ENCODE peak calls at places on chromosomes 5 and 9, in six cellular contexts. One of them, this sample, is unnamed.
A peak's percentile ranks its signal among the peaks of the same experiment; 100 is the strongest.

GRCh38 chr9:115192835-115193234 is 74.9 kb upstream of the TNC start:
- DNase-seq in left colon: no peak
- DNase-seq in ELR: no peak
- DNase-seq in dorsolateral prefrontal cortex: no peak
- DNase-seq in ELF-1: no peak
- DNase-seq in fibroblast of the aortic adventitia: no peak
- DNase-seq in this sample: no peak

GRCh38 chr9:128595471-128595870 is 43.1 kb downstream of the SPTAN1 start:
- DNase-seq in ELR: no peak
- DNase-seq in fibroblast of the aortic adventitia: no peak
- DNase-seq in dorsolateral prefrontal cortex: no peak
- DNase-seq in left colon: no peak
- DNase-seq in ELF-1: no peak
- DNase-seq in this sample: no peak

GRCh38 chr5:179186092-179186419 is 125.9 kb downstream of the ZNF354C start:
- DNase-seq in ELR: no peak
- DNase-seq in left colon: no peak
- DNase-seq in fibroblast of the aortic adventitia: no peak
- DNase-seq in dorsolateral prefrontal cortex: no peak
- DNase-seq in ELF-1: no peak
- DNase-seq in this sample: no peak

GRCh38 chr5:51651476-51651875 is 268.2 kb downstream of the ISL1 start:
- DNase-seq in fibroblast of the aortic adventitia: no peak
- DNase-seq in ELR: no peak
- DNase-seq in left colon: no peak
- DNase-seq in dorsolateral prefrontal cortex: no peak
- DNase-seq in ELF-1: no peak
- DNase-seq in this sample: no peak

GRCh38 chr5:175728885-175729828 is 71.3 kb downstream of the HRH2 start:
- DNase-seq in ELF-1: peak; percentile 78
- DNase-seq in fibroblast of the aortic adventitia: no peak
- DNase-seq in left colon: no peak
- DNase-seq in ELR: peak; percentile 24
- DNase-seq in dorsolateral prefrontal cortex: peak; percentile 61
- DNase-seq in this sample: peak; percentile 0

GRCh38 chr9:2192356-2192979 is 177.3 kb downstream of the SMARCA2 start:
- DNase-seq in dorsolateral prefrontal cortex: no peak
- DNase-seq in fibroblast of the aortic adventitia: no peak
- DNase-seq in ELF-1: no peak
- DNase-seq in ELR: peak; percentile 15
- DNase-seq in left colon: no peak
- DNase-seq in this sample: no peak

GRCh38 chr5:1325191-1325741 is 19.6 kb downstream of the CLPTM1L start:
- DNase-seq in left colon: peak; percentile 15
- DNase-seq in ELF-1: no peak
- DNase-seq in fibroblast of the aortic adventitia: no peak
- DNase-seq in ELR: no peak
- DNase-seq in dorsolateral prefrontal cortex: peak; percentile 33
- DNase-seq in this sample: no peak

GRCh38 chr5:26430323-26430722 is 608.1 kb downstream of the CDH9 start:
- DNase-seq in ELF-1: no peak
- DNase-seq in dorsolateral prefrontal cortex: no peak
- DNase-seq in left colon: no peak
- DNase-seq in ELR: no peak
- DNase-seq in fibroblast of the aortic adventitia: no peak
- DNase-seq in this sample: no peak

GRCh38 chr5:133323464-133323863 is 271.7 kb downstream of the HSPA4 start:
- DNase-seq in dorsolateral prefrontal cortex: no peak
- DNase-seq in ELF-1: no peak
- DNase-seq in ELR: no peak
- DNase-seq in left colon: no peak
- DNase-seq in fibroblast of the aortic adventitia: no peak
- DNase-seq in this sample: no peak

GRCh38 chr5:159094745-159095144 is 5.0 kb downstream of the EBF1 start:
- DNase-seq in left colon: no peak
- DNase-seq in fibroblast of the aortic adventitia: peak; percentile 97
- DNase-seq in dorsolateral prefrontal cortex: no peak
- DNase-seq in ELF-1: peak; percentile 29
- DNase-seq in ELR: peak; percentile 66
- DNase-seq in this sample: peak; percentile 82

GRCh38 chr9:84136119-84136868 is 155.7 kb downstream of the RMI1 start:
- DNase-seq in ELF-1: no peak
- DNase-seq in left colon: peak; percentile 71
- DNase-seq in dorsolateral prefrontal cortex: no peak
- DNase-seq in fibroblast of the aortic adventitia: no peak
- DNase-seq in ELR: peak; percentile 79
- DNase-seq in this sample: peak; percentile 71

GRCh38 chr9:91994422-91994821 is 44.4 kb upstream of the ROR2 start:
- DNase-seq in ELR: no peak
- DNase-seq in ELF-1: no peak
- DNase-seq in dorsolateral prefrontal cortex: no peak
- DNase-seq in fibroblast of the aortic adventitia: no peak
- DNase-seq in left colon: no peak
- DNase-seq in this sample: no peak

GRCh38 chr5:54094706-54095105 is 215.7 kb downstream of the ARL15 start:
- DNase-seq in left colon: no peak
- DNase-seq in dorsolateral prefrontal cortex: no peak
- DNase-seq in ELF-1: no peak
- DNase-seq in ELR: no peak
- DNase-seq in fibroblast of the aortic adventitia: no peak
- DNase-seq in this sample: no peak

GRCh38 chr5:169099801-169100734 is 200.9 kb downstream of the SLIT3 start:
- DNase-seq in ELR: no peak
- DNase-seq in fibroblast of the aortic adventitia: peak; percentile 49
- DNase-seq in dorsolateral prefrontal cortex: no peak
- DNase-seq in left colon: no peak
- DNase-seq in ELF-1: peak; percentile 21
- DNase-seq in this sample: peak; percentile 34

GRCh38 chr9:110543631-110544051 is 35.9 kb downstream of the SVEP1 start:
- DNase-seq in ELR: no peak
- DNase-seq in fibroblast of the aortic adventitia: peak; percentile 48
- DNase-seq in left colon: no peak
- DNase-seq in ELF-1: no peak
- DNase-seq in dorsolateral prefrontal cortex: no peak
- DNase-seq in this sample: no peak

GRCh38 chr5:114176356-114176755 is 185.5 kb upstream of the KCNN2 start:
- DNase-seq in dorsolateral prefrontal cortex: no peak
- DNase-seq in ELR: peak; percentile 86
- DNase-seq in fibroblast of the aortic adventitia: peak; percentile 17
- DNase-seq in left colon: no peak
- DNase-seq in ELF-1: no peak
- DNase-seq in this sample: peak; percentile 10

GRCh38 chr9:124707667-124708066 is 63.4 kb downstream of the NR6A1 start:
- DNase-seq in fibroblast of the aortic adventitia: no peak
- DNase-seq in dorsolateral prefrontal cortex: no peak
- DNase-seq in ELF-1: no peak
- DNase-seq in ELR: peak; percentile 23
- DNase-seq in left colon: no peak
- DNase-seq in this sample: no peak